ENCODE peak calls at places on chromosome 1, in seven cellular contexts. W is H9; F is tibial nerve; Q is hepatocyte; M is CD8-positive, alpha-beta memory T cell; O is AG04450; X is heart right ventricle. G is an unnamed sample.

GRCh38 chr1:108554682-108555081 is 5.2 kb upstream of the EEIG2 start:
- DNase-seq in W (no peak), F (no peak), Q (no peak), M (no peak), O (no peak), X (no peak), G (no peak)

GRCh38 chr1:213136190-213136917 is 85.3 kb downstream of the RPS6KC1 start:
- DNase-seq in W (no peak), F (no peak), Q (peak; percentile 37), M (no peak), O (no peak), X (no peak), G (no peak)

GRCh38 chr1:208211901-208212843 is 32.0 kb downstream of the PLXNA2 start:
- DNase-seq in W (no peak), F (no peak), Q (no peak), M (no peak), O (no peak), X (no peak), G (peak; percentile 76)

GRCh38 chr1:50710099-50710498 is 250.0 kb downstream of the FAF1 start:
- DNase-seq in W (no peak), F (no peak), Q (no peak), M (no peak), O (no peak), X (no peak), G (no peak)

GRCh38 chr1:89143484-89143883 is 17.6 kb upstream of the GBP2 start:
- DNase-seq in W (no peak), F (no peak), Q (no peak), M (no peak), O (no peak), X (no peak), G (no peak)

GRCh38 chr1:240114222-240114621 is 22.5 kb downstream of the FMN2 start:
- DNase-seq in W (no peak), F (no peak), Q (no peak), M (no peak), O (no peak), X (no peak), G (no peak)

GRCh38 chr1:203304391-203304918 is 864 bp upstream of the BTG2 start:
- DNase-seq in W (no peak), F (no peak), Q (no peak), M (no peak), O (no peak), X (no peak), G (no peak)

GRCh38 chr1:37676281-37677243 is 15.8 kb upstream of the CDCA8 start:
- DNase-seq in W (no peak), F (no peak), Q (peak; percentile 51), M (no peak), O (no peak), X (no peak), G (no peak)

DNA sequence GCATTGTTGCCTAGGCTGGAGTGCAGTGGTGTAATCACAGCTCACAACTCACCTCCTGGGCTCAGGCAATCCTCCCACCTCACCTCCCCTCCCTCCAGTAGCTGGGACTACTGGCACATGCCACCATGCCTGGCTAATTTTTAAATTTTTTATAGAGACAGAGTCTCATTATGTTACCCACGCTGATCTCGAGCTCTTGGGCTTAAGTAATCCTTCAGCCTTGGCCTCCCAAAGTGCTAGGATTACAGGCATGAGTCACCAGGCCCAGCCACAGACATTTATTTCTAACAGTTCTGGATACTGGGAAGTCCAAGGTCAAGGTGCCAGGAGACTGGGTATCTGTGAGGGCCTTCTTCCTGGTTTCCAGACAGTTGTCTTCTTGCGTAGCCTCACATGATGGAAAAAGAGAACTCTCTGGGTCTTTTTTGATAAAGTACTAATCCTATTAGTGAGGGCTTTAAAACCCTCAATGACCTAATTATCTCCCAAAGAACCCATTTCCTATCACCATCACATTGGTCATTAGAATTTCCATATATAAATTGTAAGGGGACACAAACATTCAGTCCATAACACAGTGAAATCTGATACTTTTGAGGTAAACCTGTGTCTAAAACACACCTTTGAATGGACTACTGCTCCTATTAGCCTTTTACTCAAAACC is 67.9 kb downstream of the PHACTR4 start:
- DNase-seq in W (no peak), F (no peak), Q (peak; percentile 68), M (no peak), O (no peak), X (no peak), G (no peak)
- H3K27ac ChIP-seq in W (no peak overlapping the region), F (peak overlapping the region; percentile 82), Q (peak overlapping the region; percentile 83), M (no peak overlapping the region), O (peak overlapping the region; percentile 84), X (peak overlapping the region; percentile 44), G (peak overlapping the region; percentile 80)

GRCh38 chr1:38940339-38941047 is 1.1 kb downstream of the RHBDL2 start:
- DNase-seq in W (no peak), F (no peak), Q (no peak), M (no peak), O (no peak), X (no peak), G (no peak)

GRCh38 chr1:38938722-38939260 is 2.8 kb downstream of the RHBDL2 start:
- DNase-seq in W (no peak), F (no peak), Q (no peak), M (no peak), O (no peak), X (no peak), G (no peak)

GRCh38 chr1:38941093-38941492 is 537 bp downstream of the RHBDL2 start:
- DNase-seq in W (no peak), F (no peak), Q (no peak), M (no peak), O (no peak), X (no peak), G (no peak)

GRCh38 chr1:38942664-38943428 is 1.2 kb upstream of the RHBDL2 start:
- DNase-seq in W (no peak), F (no peak), Q (no peak), M (no peak), O (no peak), X (no peak), G (no peak)

GRCh38 chr1:38941527-38942019 is at the start of gene RHBDL2:
- DNase-seq in W (peak; percentile 29), F (no peak), Q (no peak), M (no peak), O (no peak), X (peak; percentile 71), G (peak; percentile 82)
- H3K27ac ChIP-seq in W (no peak within 1 kb of the TSS), F (no peak within 1 kb of the TSS), Q (no peak within 1 kb of the TSS), M (no peak within 1 kb of the TSS), O (no peak within 1 kb of the TSS), X (no peak within 1 kb of the TSS), G (no peak within 1 kb of the TSS)

DNA sequence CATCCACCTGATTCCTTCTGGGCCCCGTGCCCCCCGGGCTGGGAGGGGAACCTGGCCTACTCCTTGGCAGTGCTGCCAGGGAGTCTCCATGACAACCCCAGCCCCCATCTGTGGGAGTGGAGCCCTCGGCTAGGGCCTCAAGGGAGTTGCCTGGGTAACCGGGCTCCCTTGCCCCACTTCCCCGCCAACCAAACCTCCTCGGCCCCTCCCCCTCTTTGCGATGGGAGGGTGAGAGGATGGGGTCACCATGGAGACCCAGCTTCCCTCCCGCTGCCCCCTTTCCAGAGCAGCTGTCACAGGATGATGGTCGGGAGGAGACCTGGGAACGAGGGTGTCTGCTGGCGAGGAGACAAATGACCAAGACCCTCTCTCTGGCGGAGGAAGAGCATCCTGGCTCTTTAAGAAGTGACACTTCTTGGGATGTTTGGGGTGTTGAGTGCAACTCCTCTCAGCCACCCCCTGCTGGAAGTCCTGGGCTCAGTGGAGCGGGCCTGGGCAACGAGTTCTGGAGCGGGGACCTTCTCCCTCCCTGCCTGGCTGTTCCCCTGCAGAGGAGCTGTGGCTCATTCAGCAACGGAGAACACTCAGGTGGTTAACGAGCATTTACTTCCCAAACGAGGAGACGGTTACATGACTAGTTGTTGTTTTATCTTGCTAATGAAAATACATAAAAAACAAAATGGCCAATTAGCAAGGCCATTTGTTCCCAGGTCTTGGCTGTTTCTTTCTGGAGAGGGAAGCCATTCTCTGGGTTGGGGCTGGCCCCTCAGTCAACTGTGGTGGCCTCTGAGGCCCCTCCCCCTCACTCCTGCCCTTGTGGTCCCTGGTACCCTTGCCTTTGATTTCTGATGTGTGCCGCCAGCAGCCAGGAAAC is 82.8 kb downstream of the UBIAD1 start:
- DNase-seq in W (peak; percentile 90), F (no peak), Q (no peak), M (no peak), O (no peak), X (no peak), G (no peak)
- H3K27ac ChIP-seq in W (peak overlapping the region; percentile 32), F (no peak overlapping the region), Q (no peak overlapping the region), M (no peak overlapping the region), O (no peak overlapping the region), X (no peak overlapping the region), G (no peak overlapping the region)

DNA sequence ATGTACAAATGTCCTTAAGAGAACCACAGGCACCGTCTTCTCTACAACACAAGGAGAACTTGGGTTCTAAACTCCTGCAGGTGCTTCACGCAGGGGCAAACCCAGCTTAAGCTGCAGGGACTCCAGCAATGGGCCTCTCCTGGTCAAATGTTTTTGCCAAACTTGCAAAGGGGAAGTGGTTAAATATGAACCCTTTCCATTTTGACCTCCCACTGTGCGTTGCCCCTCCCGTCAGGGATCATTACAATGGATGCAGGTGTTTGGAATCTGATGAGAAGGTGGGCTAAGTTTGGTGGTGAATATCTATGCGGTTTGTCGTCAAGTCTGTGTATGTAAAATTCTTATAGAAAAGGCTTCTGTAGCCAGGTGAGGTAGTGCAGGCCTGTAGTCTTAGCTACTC is 29.1 kb upstream of the SLC25A33 start:
- DNase-seq in W (no peak), F (no peak), Q (no peak), M (no peak), O (no peak), X (no peak), G (no peak)
- H3K27ac ChIP-seq in W (no peak overlapping the region), F (no peak overlapping the region), Q (no peak overlapping the region), M (no peak overlapping the region), O (no peak overlapping the region), X (no peak overlapping the region), G (no peak overlapping the region)

GRCh38 chr1:204920967-204921366 is 50.3 kb downstream of the NFASC start:
- DNase-seq in W (no peak), F (no peak), Q (no peak), M (no peak), O (no peak), X (no peak), G (no peak)

GRCh38 chr1:204920511-204920910 is 49.8 kb downstream of the NFASC start:
- DNase-seq in W (no peak), F (no peak), Q (no peak), M (no peak), O (no peak), X (no peak), G (no peak)

GRCh38 chr1:204923209-204923608 is 52.5 kb downstream of the NFASC start:
- DNase-seq in W (peak; percentile 50), F (no peak), Q (no peak), M (no peak), O (no peak), X (no peak), G (no peak)

GRCh38 chr1:204923626-204924012 is 53.0 kb downstream of the NFASC start:
- DNase-seq in W (no peak), F (no peak), Q (no peak), M (no peak), O (no peak), X (no peak), G (no peak)

DNA sequence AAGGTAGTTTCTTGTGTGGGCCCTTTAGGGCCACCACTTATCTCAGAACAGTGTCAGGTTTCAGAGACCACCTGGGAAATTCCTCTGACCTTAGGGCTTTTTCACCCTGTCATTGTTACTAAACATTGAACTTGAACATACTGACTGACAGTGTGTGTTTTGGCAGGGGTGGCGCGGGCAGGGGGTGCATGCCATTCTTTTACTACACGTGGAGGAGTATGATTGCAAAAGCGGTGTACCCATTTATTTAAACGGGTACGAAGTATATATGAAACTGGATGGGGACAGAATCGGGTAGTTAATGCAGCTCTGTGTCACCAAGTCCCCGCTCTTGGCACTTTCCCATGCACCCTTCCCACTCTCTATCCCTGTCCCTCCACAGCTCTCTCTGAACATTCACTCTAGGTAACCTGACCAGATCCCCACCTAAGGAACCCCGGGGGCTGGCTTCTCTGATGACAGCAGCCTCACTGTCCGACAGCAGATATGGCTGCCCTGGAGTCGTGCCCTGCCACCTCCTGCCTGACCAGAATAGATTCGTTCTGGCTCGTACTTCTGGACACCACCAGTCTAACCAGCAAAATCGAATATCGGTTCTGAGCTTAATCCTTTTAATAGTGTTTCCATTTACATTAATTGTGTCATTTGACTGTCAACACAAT is 51.3 kb downstream of the NFASC start:
- DNase-seq in W (no peak), F (no peak), Q (no peak), M (no peak), O (no peak), X (no peak), G (no peak)
- H3K27ac ChIP-seq in W (no peak overlapping the region), F (no peak overlapping the region), Q (no peak overlapping the region), M (no peak overlapping the region), O (no peak overlapping the region), X (no peak overlapping the region), G (no peak overlapping the region)